ENCODE peak calls at places on chromosome 1, in ten cellular contexts. N is suprapubic skin, Y is tibial nerve, I is stomach, Q is IMR-90, F is sigmoid colon, C is prostate gland, X is ovary, W is testis, B is breast epithelium. O is an unnamed sample.

GRCh38 chr1:93304716-93305138 is 41.0 kb upstream of the DR1 start:
- DNase-seq in N (no peak), C (peak; percentile 53), Y (no peak), F (no peak), Q (peak; percentile 79), I (peak; percentile 47), W (peak; percentile 72), X (no peak), B (peak; percentile 40), O (peak; percentile 52)

GRCh38 chr1:6358757-6359567 is 34.6 kb downstream of the ACOT7 start:
- DNase-seq in C (no peak), B (no peak), W (no peak), N (no peak), F (no peak), X (peak; percentile 53), Y (no peak), I (no peak), Q (peak; percentile 86), O (no peak)

GRCh38 chr1:54671985-54672608 is 30.5 kb downstream of the MROH7 start:
- DNase-seq in Q (peak; percentile 50), F (no peak), B (no peak), N (no peak), W (peak; percentile 36), X (no peak), C (peak; percentile 7), Y (no peak), I (peak; percentile 66), O (no peak)

GRCh38 chr1:3139871-3140837 is 71.2 kb downstream of the PRDM16 start:
- DNase-seq in B (no peak), Q (no peak), I (no peak), C (no peak), X (no peak), W (no peak), Y (no peak), N (no peak), F (no peak), O (no peak)

GRCh38 chr1:29267341-29268070 is 31.2 kb downstream of the PTPRU start:
- DNase-seq in W (no peak), Y (no peak), F (peak; percentile 32), C (no peak), I (no peak), N (peak; percentile 20), B (no peak), Q (no peak), X (no peak), O (no peak)

GRCh38 chr1:220928725-220929297 is 49.6 kb downstream of the HLX start:
- DNase-seq in I (no peak), B (no peak), N (no peak), F (no peak), X (no peak), Y (no peak), Q (no peak), C (no peak), W (no peak), O (no peak)

GRCh38 chr1:47805826-47806450 is 191.2 kb downstream of the TRABD2B start:
- DNase-seq in N (no peak), C (no peak), Q (no peak), B (no peak), I (no peak), F (no peak), X (no peak), Y (no peak), W (no peak), O (no peak)

GRCh38 chr1:1281533-1282321 is 1.5 kb downstream of the SCNN1D start:
- DNase-seq in Y (no peak), Q (peak; percentile 81), N (no peak), C (peak; percentile 73), I (peak; percentile 98), B (peak; percentile 66), X (peak; percentile 35), W (peak; percentile 88), F (peak; percentile 65), O (no peak)

DNA sequence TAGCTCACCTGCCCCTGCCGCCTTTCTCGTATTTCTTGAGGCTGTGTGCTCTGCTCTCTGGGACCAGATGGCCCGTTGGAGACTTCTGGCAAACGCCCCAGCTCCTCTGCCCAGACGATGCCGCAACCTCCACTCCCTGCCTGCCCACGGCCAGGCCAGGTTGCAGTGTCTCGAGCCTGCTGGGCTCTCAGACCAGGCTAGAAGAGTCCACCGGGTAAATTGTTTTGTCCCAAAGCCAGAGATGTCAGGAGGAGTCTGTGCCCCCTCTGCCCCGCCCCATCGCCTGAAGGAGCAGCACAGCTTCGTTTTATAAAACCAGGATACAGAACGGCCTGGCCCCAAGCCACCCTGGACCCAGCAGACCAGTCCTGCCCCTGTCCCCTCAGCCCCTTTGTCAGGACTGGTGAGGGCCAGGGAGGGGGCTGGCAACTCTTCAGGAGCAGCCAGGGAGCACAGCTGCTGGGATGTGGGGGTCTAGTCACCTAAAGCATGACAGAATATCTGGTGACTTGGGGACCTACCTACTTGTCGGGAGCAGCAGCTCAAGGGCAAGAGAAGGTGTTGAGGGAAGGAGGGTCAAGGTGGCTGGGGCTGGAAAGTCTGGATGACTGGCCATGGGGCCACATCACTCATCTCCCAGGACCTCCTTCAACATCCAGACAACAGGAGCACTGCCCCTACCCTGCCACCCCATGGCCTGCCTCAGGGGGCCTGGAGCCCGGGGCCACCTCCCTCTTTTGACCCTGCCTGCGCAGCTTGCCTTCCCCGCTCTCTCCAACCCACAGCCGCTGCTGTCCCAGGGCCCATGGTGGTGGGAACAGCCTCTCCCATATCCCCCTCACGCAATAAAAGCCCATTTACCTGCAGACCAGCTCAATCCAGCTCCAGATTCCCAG is 33.9 kb upstream of the LBR start:
- DNase-seq in N (peak; percentile 46), X (no peak), F (peak; percentile 88), C (no peak), I (no peak), B (no peak), Y (no peak), Q (no peak), W (peak; percentile 44), O (peak; percentile 63)
- H3K4me3 ChIP-seq in N (no peak overlapping the region), X (no peak overlapping the region), F (peak overlapping the region; percentile 40), C (no peak overlapping the region), I (no peak overlapping the region), B (no peak overlapping the region), Y (no peak overlapping the region), Q (no peak overlapping the region), W (no peak overlapping the region), O (no peak overlapping the region)

DNA sequence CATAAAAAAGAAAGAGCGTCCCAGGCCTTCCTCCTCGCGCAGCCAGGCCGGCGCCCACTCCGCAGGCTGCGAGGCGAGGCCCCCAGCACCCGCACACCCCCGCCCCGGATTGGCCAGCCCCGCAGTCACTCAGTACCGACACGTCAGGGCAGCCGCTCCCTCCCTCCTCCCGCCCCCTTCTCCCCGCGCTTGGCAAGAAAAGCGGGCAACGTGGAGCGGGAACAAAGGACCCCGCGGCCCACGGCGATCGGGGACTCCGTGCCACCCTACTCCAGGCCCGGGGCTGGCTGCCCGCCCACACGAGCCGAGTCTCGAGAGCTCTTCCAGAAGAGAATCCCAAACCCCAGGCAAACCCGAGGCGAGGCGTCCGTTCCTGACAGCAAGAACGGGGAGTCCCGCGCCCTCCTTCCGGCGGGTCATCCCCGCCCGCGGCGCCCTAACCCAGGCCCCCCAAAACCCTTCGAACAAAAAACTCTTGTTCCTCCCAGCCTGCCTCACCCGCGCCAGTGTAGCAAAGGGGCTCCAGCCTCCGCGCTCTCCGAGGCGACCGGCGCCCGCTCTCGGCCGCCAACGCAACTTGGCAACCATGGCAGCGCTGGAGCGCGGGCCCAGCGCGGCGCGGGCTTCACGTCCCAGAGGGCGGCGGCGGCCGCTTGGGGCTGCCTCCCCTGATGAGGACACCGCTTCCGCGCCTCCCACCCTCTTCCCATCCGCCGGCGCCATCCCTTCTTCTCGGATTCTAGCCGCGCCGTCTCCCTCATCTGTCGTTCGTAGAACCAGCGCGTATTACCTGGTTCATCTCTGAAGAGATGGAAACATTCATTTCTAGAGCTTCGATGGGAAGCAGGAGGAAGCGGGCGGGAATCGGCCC is 645 bp downstream of the IVNS1ABP start:
- DNase-seq in B (peak; percentile 82), F (peak; percentile 98), X (peak; percentile 97), I (peak; percentile 94), W (peak; percentile 97), C (peak; percentile 94), Q (peak; percentile 88), N (peak; percentile 96), Y (peak; percentile 90), O (peak; percentile 93)
- TF ChIP-seq POLR2A in B (no peak), F (peak; percentile 61), X (peak; percentile 62), I (no peak), W (peak; percentile 39), C (peak; percentile 87), Q (peak; percentile 89), N (peak; percentile 42), Y (peak; percentile 44), O (peak; percentile 63)

GRCh38 chr1:212973426-212973825 is 23.1 kb downstream of the VASH2 start:
- DNase-seq in C (no peak), N (no peak), Q (no peak), X (no peak), I (peak; percentile 2), W (no peak), B (no peak), Y (no peak), F (peak; percentile 7), O (no peak)

GRCh38 chr1:212976586-212976985 is 26.2 kb downstream of the VASH2 start:
- DNase-seq in W (no peak), X (no peak), Y (no peak), I (peak; percentile 3), Q (no peak), F (no peak), B (no peak), N (no peak), C (no peak), O (no peak)

GRCh38 chr1:212975607-212975918 is 25.2 kb downstream of the VASH2 start:
- DNase-seq in W (no peak), X (no peak), I (no peak), N (no peak), Q (peak; percentile 65), Y (no peak), C (no peak), F (no peak), B (no peak), O (peak; percentile 39)

GRCh38 chr1:212973899-212974298 is 23.6 kb downstream of the VASH2 start:
- DNase-seq in W (no peak), X (no peak), N (no peak), I (peak; percentile 13), F (peak; percentile 17), Q (no peak), C (no peak), B (no peak), Y (no peak), O (no peak)

DNA sequence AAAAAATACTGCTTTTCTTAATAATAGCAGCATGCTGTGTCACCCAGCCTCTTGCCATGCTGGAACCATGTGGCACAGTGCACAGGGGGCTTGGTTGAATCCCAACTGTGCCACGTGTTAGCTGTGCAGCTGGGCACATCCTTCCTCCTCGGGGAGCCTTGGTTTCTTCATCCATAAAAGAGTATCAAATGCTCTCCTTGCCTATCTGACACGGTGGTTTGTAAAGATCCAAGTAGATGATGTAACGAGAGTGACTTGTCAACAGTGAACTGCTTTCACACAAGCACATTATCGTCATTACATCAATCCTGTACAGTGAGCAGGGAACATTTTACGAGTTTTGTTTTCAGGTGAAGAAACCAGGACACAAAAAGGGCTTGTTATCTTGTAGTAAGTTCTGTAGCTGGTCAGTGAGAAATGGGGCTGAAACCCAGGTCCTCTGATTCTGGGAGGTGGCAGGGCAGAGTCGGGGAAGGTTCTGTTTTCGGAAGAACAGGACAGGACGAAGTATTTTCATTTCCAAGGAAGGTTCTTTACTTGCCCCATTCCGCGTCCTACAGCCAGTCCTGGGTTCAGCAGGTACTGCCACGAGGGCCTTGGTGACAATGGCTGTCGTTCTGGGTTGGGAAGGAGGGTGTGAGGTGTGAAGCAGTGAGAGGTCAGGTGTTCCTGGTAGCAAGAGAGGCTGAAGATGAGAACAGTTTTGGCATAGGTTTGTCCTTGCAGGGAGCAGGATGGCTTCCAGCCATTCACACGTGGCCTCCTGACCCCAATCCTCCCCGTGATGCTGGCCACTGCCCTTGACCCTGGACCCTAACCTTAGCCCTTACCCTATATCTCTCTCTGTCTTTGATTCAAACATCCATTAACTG is 24.6 kb downstream of the VASH2 start:
- DNase-seq in X (no peak), W (no peak), N (no peak), Y (no peak), Q (no peak), B (no peak), C (no peak), I (peak; percentile 9), F (peak; percentile 37), O (no peak)
- H3K36me3 ChIP-seq in X (no peaks in the 10 kb centered on the region), W (no peaks in the 10 kb centered on the region), N (no peaks in the 10 kb centered on the region), Y (no peaks in the 10 kb centered on the region), Q (peaks cover 20% of the 10 kb centered on the region), B (no peaks in the 10 kb centered on the region), C (no peaks in the 10 kb centered on the region), I (no peaks in the 10 kb centered on the region), F (no peaks in the 10 kb centered on the region), O (no peaks in the 10 kb centered on the region)

GRCh38 chr1:59061876-59062275 is 235.0 kb upstream of the FGGY start:
- DNase-seq in B (peak; percentile 39), Q (peak; percentile 90), X (peak; percentile 32), F (peak; percentile 90), Y (peak; percentile 49), W (peak; percentile 91), N (peak; percentile 86), I (no peak), C (peak; percentile 59), O (peak; percentile 80)

GRCh38 chr1:59066231-59066630 is 230.7 kb upstream of the FGGY start:
- DNase-seq in N (no peak), Q (no peak), F (no peak), C (no peak), W (no peak), I (no peak), Y (no peak), B (no peak), X (no peak), O (no peak)

GRCh38 chr1:59064592-59064991 is 232.3 kb upstream of the FGGY start:
- DNase-seq in W (no peak), F (no peak), N (no peak), X (no peak), Y (no peak), B (no peak), I (no peak), Q (no peak), C (no peak), O (no peak)

GRCh38 chr1:59062743-59063142 is 234.2 kb upstream of the FGGY start:
- DNase-seq in N (no peak), B (no peak), W (peak; percentile 49), F (peak; percentile 68), Q (peak; percentile 76), C (no peak), Y (no peak), X (no peak), I (peak; percentile 44), O (peak; percentile 59)

GRCh38 chr1:59063501-59063900 is 233.4 kb upstream of the FGGY start:
- DNase-seq in Y (no peak), B (no peak), W (no peak), C (no peak), N (no peak), F (no peak), X (no peak), I (no peak), Q (no peak), O (no peak)
- H3K4me3 ChIP-seq in Y (no peak overlapping the region), B (no peak overlapping the region), W (no peak overlapping the region), C (no peak overlapping the region), N (no peak overlapping the region), F (no peak overlapping the region), X (no peak overlapping the region), I (no peak overlapping the region), Q (no peak overlapping the region), O (no peak overlapping the region)

O was measured in uterus.